ENCODE peak calls at places on chromosomes 11 and 22, in seven cellular contexts. I is HuH-7.5; G is Right ventricle myocardium superior; O is stimulated activated CD4-positive, alpha-beta T cell treated with anti-CD3 and anti-CD28 coated beads, TNF-alpha, amount 100 ng/mL, for 1 hour; M is NCI-H748 treated with DMSO at 0.1 percent for 48 hours; N is hypothalamus; Y is right cardiac atrium. H is an unnamed sample.

GRCh38 chr11:73140213-73141030 is 1.7 kb downstream of the FCHSD2 start:
- DNase-seq in I (peak), G (peak), O (no peak), M (peak), N (no peak), Y (no peak), H (peak)

GRCh38 chr11:66015936-66016792 is 4.4 kb downstream of the CST6 start:
- DNase-seq in I (no peak), G (no peak), O (no peak), M (no peak), N (no peak), Y (no peak), H (no peak)

GRCh38 chr11:65864758-65865471 is 4.7 kb downstream of the MUS81 start:
- DNase-seq in I (no peak), G (peak), O (no peak), M (no peak), N (no peak), Y (peak), H (no peak)

GRCh38 chr11:88480217-88480616 is 142.7 kb upstream of the CTSC start:
- DNase-seq in I (no peak), G (no peak), O (no peak), M (no peak), N (no peak), Y (no peak), H (no peak)

GRCh38 chr11:11148104-11148509 is 204.9 kb downstream of the CSNK2A3 start:
- DNase-seq in I (no peak), G (peak), O (no peak), M (no peak), N (peak), Y (peak), H (no peak)

GRCh38 chr22:29674121-29674520 is 45.7 kb upstream of the CABP7 start:
- DNase-seq in I (no peak), G (no peak), O (no peak), M (no peak), N (no peak), Y (no peak), H (no peak)

GRCh38 chr22:24209016-24209415 is 27.7 kb downstream of the SUSD2 start:
- DNase-seq in I (no peak), G (no peak), O (no peak), M (no peak), N (no peak), Y (no peak), H (no peak)

GRCh38 chr22:21450858-21451331 is 16.3 kb upstream of the TMEM191C start:
- DNase-seq in I (no peak), G (peak), O (no peak), M (no peak), N (no peak), Y (peak), H (no peak)

GRCh38 chr11:11660351-11660750 is 38.5 kb upstream of the GALNT18 start:
- DNase-seq in I (no peak), G (no peak), O (no peak), M (no peak), N (no peak), Y (no peak), H (no peak)

GRCh38 chr11:9089636-9090035 is 1.8 kb downstream of the SCUBE2 start:
- DNase-seq in I (no peak), G (no peak), O (no peak), M (no peak), N (no peak), Y (no peak), H (no peak)

GRCh38 chr11:68998390-68998911 is 14.6 kb downstream of the MRGPRF start:
- DNase-seq in I (no peak), G (peak), O (no peak), M (peak), N (no peak), Y (no peak), H (peak)

GRCh38 chr11:12377824-12378593 is 638 bp downstream of the PARVA start:
- DNase-seq in I (peak), G (peak), O (no peak), M (peak), N (peak), Y (peak), H (peak)

GRCh38 chr11:130601141-130601540 is 152.7 kb downstream of the ADAMTS15 start:
- DNase-seq in I (no peak), G (peak), O (no peak), M (no peak), N (no peak), Y (peak), H (no peak)

GRCh38 chr11:1878134-1879031 is 13.3 kb downstream of the PRR33 start:
- DNase-seq in I (no peak), G (peak), O (no peak), M (no peak), N (no peak), Y (peak), H (no peak)

GRCh38 chr11:121418625-121419114 is 33.4 kb upstream of the SORL1 start:
- DNase-seq in I (no peak), G (peak), O (peak), M (no peak), N (no peak), Y (no peak), H (no peak)

GRCh38 chr22:43481528-43482309 is 69.9 kb downstream of the MPPED1 start:
- DNase-seq in I (peak), G (no peak), O (no peak), M (no peak), N (no peak), Y (no peak), H (peak)

GRCh38 chr22:36486619-36487384 is 5.4 kb upstream of the TXN2 start:
- DNase-seq in I (no peak), G (no peak), O (peak), M (no peak), N (no peak), Y (no peak), H (peak)

GRCh38 chr11:73230931-73231330 is 12.8 kb downstream of the P2RY2 start:
- DNase-seq in I (no peak), G (no peak), O (no peak), M (no peak), N (no peak), Y (no peak), H (no peak)

GRCh38 chr11:65496304-65497140 is 2.3 kb upstream of the MALAT1 start:
- DNase-seq in I (no peak), G (no peak), O (no peak), M (no peak), N (no peak), Y (peak), H (peak)

GRCh38 chr11:118295834-118296454 is 8.6 kb upstream of the CD3E start:
- DNase-seq in I (no peak), G (no peak), O (no peak), M (no peak), N (no peak), Y (no peak), H (no peak)

GRCh38 chr22:25350551-25350971 is 131.1 kb downstream of the CRYBB2 start:
- DNase-seq in I (no peak), G (no peak), O (no peak), M (no peak), N (no peak), Y (no peak), H (no peak)

GRCh38 chr22:50310209-50310722 is 2.8 kb upstream of the PLXNB2 start:
- DNase-seq in I (no peak), G (no peak), O (no peak), M (no peak), N (no peak), Y (no peak), H (no peak)

GRCh38 chr11:112157274-112157766 is 6.6 kb downstream of the IL18 start:
- DNase-seq in I (no peak), G (no peak), O (no peak), M (no peak), N (no peak), Y (no peak), H (no peak)